ENCODE peak calls at places on chromosomes 2 and 18, in five cellular contexts. Q, A, O, W and L are unnamed samples. For H3K4me1, the result is how much of the 10 kb centered on the place peaks cover.

GRCh38 chr18:45398448-45398847 is 216.8 kb upstream of the SLC14A2 start:
- DNase-seq in Q (no peak), A (no peak), O (no peak), W (no peak), L (no peak)

GRCh38 chr2:171319164-171319810 is 114.5 kb downstream of the METTL8 start:
- DNase-seq in Q (peak), A (no peak), O (peak), W (peak), L (peak)

GRCh38 chr2:17539596-17539992 is 902 bp upstream of the VSNL1 start:
- DNase-seq in Q (peak), A (peak), O (peak), W (peak), L (peak)

GRCh38 chr2:96116424-96116878 is at the start of gene ADRA2B:
- DNase-seq in Q (peak), A (no peak), O (peak), W (peak), L (no peak)

GRCh38 chr2:19140463-19141208 is 217.8 kb downstream of the OSR1 start:
- DNase-seq in Q (no peak), A (peak), O (no peak), W (no peak), L (peak)

GRCh38 chr2:144544053-144544452 is 24.1 kb upstream of the ZEB2 start:
- DNase-seq in Q (no peak), A (no peak), O (no peak), W (no peak), L (no peak)

GRCh38 chr18:48896875-48897511 is 53.8 kb downstream of the SMAD7 start:
- DNase-seq in Q (peak), A (peak), O (peak), W (peak), L (no peak)

GRCh38 chr18:44679912-44680270 is 797 bp upstream of the SETBP1 start:
- DNase-seq in Q (peak), A (peak), O (peak), W (peak), L (peak)

GRCh38 chr2:49222975-49223528 is 68.7 kb upstream of the FSHR start:
- DNase-seq in Q (no peak), A (no peak), O (no peak), W (no peak), L (no peak)

GRCh38 chr2:28049416-28049815 is 158.9 kb downstream of the BABAM2 start:
- DNase-seq in Q (no peak), A (peak), O (no peak), W (no peak), L (peak)

GRCh38 chr2:221096651-221097567 is 475.2 kb downstream of the EPHA4 start:
- DNase-seq in Q (no peak), A (no peak), O (no peak), W (no peak), L (peak)

GRCh38 chr2:74535440-74535965 is 5.8 kb downstream of the HTRA2 start:
- DNase-seq in Q (no peak), A (no peak), O (no peak), W (no peak), L (no peak)

GRCh38 chr2:127051780-127052067 is 55.2 kb downstream of the BIN1 start:
- DNase-seq in Q (no peak), A (no peak), O (no peak), W (no peak), L (no peak)

GRCh38 chr2:46695283-46695682 is 215.9 kb downstream of the TMEM247 start:
- DNase-seq in Q (no peak), A (no peak), O (no peak), W (no peak), L (no peak)

GRCh38 chr2:136492901-136493300 is 272.4 kb upstream of the THSD7B start:
- DNase-seq in Q (no peak), A (no peak), O (no peak), W (no peak), L (no peak)

GRCh38 chr18:45197526-45197970 is 417.7 kb upstream of the SLC14A2 start:
- DNase-seq in Q (no peak), A (no peak), O (no peak), W (no peak), L (peak)

GRCh38 chr2:45851576-45852304 is 200.3 kb downstream of the PRKCE start:
- DNase-seq in Q (no peak), A (peak), O (no peak), W (no peak), L (peak)

GRCh38 chr2:120675460-120676130 is 60.1 kb upstream of the GLI2 start:
- DNase-seq in Q (peak), A (peak), O (peak), W (peak), L (peak)

GRCh38 chr2:171281116-171281515 is 120.4 kb upstream of the TLK1 start:
- DNase-seq in Q (no peak), A (no peak), O (no peak), W (no peak), L (no peak)

GRCh38 chr2:68669651-68670050 is 26.3 kb downstream of the PROKR1 start:
- DNase-seq in Q (no peak), A (no peak), O (no peak), W (no peak), L (no peak)

GRCh38 chr2:226915846-226916360 is 80.0 kb downstream of the RHBDD1 start:
- DNase-seq in Q (no peak), A (peak), O (no peak), W (no peak), L (peak)

GRCh38 chr18:29749699-29750098 is 1292.8 kb downstream of the DSC3 start:
- DNase-seq in Q (no peak), A (no peak), O (no peak), W (no peak), L (peak)

GRCh38 chr2:99754215-99754614 is 264.4 kb upstream of the REV1 start:
- DNase-seq in Q (no peak), A (peak), O (no peak), W (no peak), L (peak)

GRCh38 chr2:69791045-69791444 is 38.4 kb upstream of the GMCL1 start:
- DNase-seq in Q (no peak), A (no peak), O (no peak), W (no peak), L (no peak)

GRCh38 chr2:117825437-117825836 is 10.9 kb downstream of the DDX18 start:
- DNase-seq in Q (no peak), A (no peak), O (no peak), W (no peak), L (no peak)

GRCh38 chr2:222722327-222722946 is 51.0 kb downstream of the MOGAT1 start:
- DNase-seq in Q (no peak), A (peak), O (no peak), W (no peak), L (peak)

GRCh38 chr2:165251361-165251760 is 12.1 kb downstream of the SCN2A start:
- DNase-seq in Q (no peak), A (no peak), O (no peak), W (no peak), L (no peak)

GRCh38 chr2:238811765-238812164 is 36.1 kb upstream of the TWIST2 start:
- DNase-seq in Q (no peak), A (no peak), O (no peak), W (no peak), L (no peak)
- H3K9ac ChIP-seq in Q (no peak), A (no peak), O (no peak), W (no peak), L (no peak)

GRCh38 chr2:230575640-230576324 is 136.9 kb upstream of the CAB39 start:
- DNase-seq in Q (no peak), A (no peak), O (no peak), W (peak), L (no peak)
- H3K4me1 ChIP-seq in Q (under half), A (under half), O (under half), W (under half), L (under half)

GRCh38 chr2:232320038-232320790 is 58.3 kb upstream of the ALPP start:
- DNase-seq in Q (no peak), A (no peak), O (no peak), W (no peak), L (no peak)

GRCh38 chr2:232315923-232316299 is 62.6 kb upstream of the ALPP start:
- DNase-seq in Q (no peak), A (no peak), O (no peak), W (no peak), L (no peak)

GRCh38 chr2:232319117-232320037 is 59.2 kb upstream of the ALPP start:
- DNase-seq in Q (no peak), A (no peak), O (no peak), W (no peak), L (no peak)

GRCh38 chr2:232316382-232317190 is 62.0 kb upstream of the ALPP start:
- DNase-seq in Q (no peak), A (no peak), O (no peak), W (no peak), L (no peak)

DNA sequence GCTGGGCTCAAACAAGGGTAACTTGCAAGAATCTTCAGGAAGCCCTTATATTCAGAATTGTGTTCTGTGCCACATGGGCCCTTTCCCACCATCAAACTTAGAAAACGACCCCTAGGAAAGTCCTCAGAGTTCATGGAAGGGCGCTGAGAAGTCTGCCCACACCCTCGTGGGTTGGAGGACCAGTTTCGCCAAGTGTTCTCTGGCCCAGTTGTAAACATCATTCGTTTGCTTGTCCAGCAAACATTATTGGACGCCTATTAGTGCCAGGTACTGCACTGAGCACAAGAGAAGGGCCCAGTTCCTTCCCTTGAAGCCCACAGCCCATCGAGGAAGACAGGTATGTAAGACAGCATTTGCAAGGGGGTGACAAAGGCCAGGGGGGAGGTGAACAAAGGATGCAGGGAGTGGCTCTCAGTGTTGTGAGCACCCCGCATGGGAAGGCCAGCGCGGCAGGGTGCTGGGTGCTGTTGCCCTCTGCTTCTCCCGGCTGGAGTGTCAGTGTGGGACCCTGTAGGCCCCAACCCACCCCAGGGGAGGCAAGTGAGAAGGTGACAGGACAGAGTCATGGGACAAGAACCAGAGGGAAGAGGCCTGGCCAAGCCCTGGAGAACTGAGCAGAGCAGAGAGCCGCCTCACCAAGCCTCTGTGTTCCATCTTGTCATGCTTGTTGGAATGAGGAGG is 60.2 kb upstream of the ALPP start:
- DNase-seq in Q (no peak), A (no peak), O (no peak), W (no peak), L (no peak)
- H2AFZ ChIP-seq in Q (no peak), A (no peak), O (no peak), W (no peak), L (no peak)

DNA sequence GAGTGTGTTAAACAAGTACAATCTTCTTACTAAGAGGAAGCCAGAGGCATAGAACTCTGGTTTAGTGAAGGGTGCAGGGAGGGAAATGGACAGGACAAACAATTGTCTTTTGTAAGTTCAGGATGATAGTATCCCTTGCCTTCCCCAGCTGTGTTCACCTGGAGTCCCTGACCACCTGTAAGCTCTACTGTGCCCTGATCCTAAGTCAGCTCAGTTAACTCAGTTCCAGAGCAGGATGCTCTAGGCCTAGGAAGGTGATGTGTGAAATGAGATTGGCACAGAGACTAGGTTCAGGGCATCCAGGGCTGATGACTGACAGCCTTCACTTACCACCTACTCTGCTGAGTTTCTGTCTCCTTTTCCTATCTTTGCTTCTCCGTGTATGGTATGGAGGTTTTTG is 333.0 kb downstream of the SUCLG1 start:
- DNase-seq in Q (no peak), A (no peak), O (no peak), W (no peak), L (no peak)
- H3K9ac ChIP-seq in Q (no peak), A (no peak), O (no peak), W (no peak), L (no peak)

DNA sequence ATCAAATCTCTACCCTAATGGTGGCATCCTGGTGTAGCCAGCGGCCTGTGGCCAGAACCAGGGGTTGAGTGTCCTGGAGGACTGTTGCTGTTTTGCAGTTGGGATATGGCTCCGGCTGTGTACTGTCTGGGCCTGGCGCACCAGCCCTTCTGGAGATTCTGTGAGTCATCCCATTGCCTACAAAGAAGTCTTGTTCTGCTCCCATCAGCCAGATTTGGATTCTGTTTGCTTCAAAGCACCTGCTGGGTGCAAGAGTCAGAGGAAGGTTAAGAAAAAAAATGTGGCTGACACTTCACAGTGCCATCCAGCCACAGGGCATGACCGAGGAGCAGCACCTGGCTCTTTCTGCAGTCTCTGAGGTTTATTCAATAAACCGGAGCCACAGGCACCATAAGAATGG is 41.0 kb upstream of the ASAP2 start:
- DNase-seq in Q (no peak), A (peak), O (no peak), W (no peak), L (peak)
- H3K4me1 ChIP-seq in Q (under half), A (under half), O (under half), W (under half), L (under half)

DNA sequence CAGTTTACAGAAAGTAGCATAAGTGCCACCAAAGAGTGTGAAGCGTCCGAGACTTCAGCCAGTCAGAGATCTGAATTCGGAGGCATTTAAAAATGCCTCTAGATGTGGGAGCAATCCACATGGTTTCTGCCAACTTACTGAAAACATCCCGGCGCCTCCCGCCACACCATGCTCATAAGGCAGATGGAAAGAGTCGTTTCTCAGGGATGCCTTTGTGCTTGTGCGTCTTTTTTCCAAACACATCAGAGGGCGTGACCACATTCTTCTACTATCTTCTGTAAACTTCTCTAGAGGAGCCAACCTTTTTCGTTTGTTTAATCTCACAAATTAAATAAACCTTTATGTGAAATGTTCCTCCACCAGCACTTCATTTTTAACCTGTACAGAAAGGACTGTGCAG is 88.8 kb downstream of the NRP2 start:
- DNase-seq in Q (no peak), A (peak), O (no peak), W (no peak), L (peak)
- H2AFZ ChIP-seq in Q (no peak), A (no peak), O (no peak), W (no peak), L (no peak)

DNA sequence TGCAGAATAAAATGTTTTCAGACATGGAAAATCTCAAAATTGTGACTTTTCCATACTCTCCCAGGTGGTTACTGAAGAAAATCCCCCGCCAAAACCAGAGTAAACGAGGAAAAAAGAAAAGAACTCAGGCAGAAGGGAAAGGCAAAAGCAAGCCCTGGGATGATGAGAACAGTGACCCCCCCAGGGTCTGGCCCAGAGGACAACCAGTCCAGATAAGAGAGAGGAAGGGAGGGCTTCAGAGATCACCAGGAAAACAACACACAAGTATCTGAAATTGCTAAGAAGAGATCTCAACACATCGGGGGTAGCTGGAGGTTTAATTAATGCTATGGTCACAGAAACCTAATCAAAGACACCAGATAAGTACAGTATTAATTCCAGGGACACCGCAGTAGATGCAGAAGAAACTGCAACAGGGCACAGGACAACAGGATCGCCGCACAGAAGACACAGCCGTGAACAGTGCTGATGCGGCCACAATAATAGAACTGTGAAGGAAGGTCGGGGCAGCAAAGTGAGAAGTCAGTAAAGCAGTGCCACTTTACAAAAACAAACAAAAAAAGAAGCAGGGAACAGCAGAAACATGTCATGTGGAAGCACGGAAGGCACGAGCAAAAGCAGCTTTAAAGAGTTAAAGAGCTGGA is 28.5 kb downstream of the FAM168B start:
- DNase-seq in Q (no peak), A (no peak), O (no peak), W (no peak), L (no peak)
- H3K9ac ChIP-seq in Q (no peak), A (no peak), O (no peak), W (no peak), L (no peak)

DNA sequence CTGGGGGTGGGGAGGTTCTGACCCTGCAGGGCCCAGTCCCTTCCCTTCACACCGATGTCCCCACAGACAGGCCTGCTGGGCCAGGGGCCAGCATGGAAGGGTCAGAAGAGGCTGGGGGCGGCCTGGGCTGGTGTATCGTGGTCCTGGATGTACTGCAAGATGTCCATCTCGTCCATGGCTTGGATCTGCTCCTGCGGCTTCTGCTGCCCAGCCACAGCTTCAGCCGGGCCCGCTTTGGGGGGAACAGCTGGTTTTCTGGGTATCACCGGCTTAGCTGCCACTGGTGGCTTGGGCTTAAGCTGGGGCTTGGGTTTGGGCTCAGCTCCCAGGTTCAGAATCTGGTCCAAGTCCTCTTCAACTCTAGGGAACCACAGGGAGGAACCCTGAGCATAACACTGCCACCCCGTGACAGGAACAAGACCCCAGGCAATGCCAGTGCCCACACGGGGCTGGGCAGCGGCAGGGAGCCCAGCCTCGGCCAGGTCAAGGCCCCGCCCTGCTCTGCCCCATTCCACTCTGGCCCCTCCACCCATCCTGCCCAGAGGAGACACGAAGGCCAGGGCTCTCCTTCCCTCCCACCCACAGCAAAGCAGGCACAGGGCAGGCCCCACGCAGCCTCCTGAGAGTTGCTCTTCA is 31.9 kb downstream of the HS1BP3 start:
- DNase-seq in Q (no peak), A (no peak), O (no peak), W (no peak), L (no peak)
- H3K4me1 ChIP-seq in Q (under half), A (under half), O (under half), W (under half), L (under half)